ENCODE peak calls at places on chromosomes 7 and 10, in four cellular contexts. V is Panc1, G is endothelial cell, Z is DMS79 treated with DMSO at 0.1 percent for 48 hours. T is an unnamed sample.
A peak's percentile ranks its signal among the peaks of the same experiment; 100 is the strongest.

GRCh38 chr7:32164341-32164996 is 94.3 kb upstream of the PDE1C start:
- DNase-seq in V (no peak), G (no peak), Z (no peak), T (no peak)

GRCh38 chr10:132247943-132248342 is 59.8 kb downstream of the STK32C start:
- DNase-seq in G (no peak), Z (no peak), V (no peak), T (no peak)

GRCh38 chr7:156640949-156641485 is 443 bp downstream of the RNF32 start:
- DNase-seq in V (no peak), Z (peak; percentile 65), G (no peak), T (no peak)

GRCh38 chr7:84924341-84924740 is 262.5 kb downstream of the SEMA3D start:
- DNase-seq in G (no peak), Z (no peak), V (no peak), T (no peak)

GRCh38 chr7:47536705-47537611 is 45.0 kb downstream of the TNS3 start:
- DNase-seq in G (peak; percentile 25), V (no peak), Z (no peak), T (no peak)

GRCh38 chr10:4765428-4765827 is 60.6 kb upstream of the AKR1E2 start:
- DNase-seq in Z (no peak), G (no peak), V (no peak), T (no peak)

GRCh38 chr7:29091121-29091601 is 55.2 kb downstream of the CPVL start:
- DNase-seq in G (no peak), V (no peak), Z (no peak), T (no peak)

GRCh38 chr10:123997486-123998196 is 95.8 kb downstream of the CHST15 start:
- DNase-seq in Z (no peak), V (no peak), G (no peak), T (no peak)

GRCh38 chr7:93890464-93891068 is at the start of gene TFPI2:
- DNase-seq in G (peak; percentile 38), Z (no peak), V (no peak), T (peak; percentile 42)

GRCh38 chr10:126380352-126381076 is 7.8 kb downstream of the ADAM12 start:
- DNase-seq in Z (no peak), V (no peak), G (no peak), T (no peak)

GRCh38 chr7:131890191-131890590 is 333.8 kb upstream of the PODXL start:
- DNase-seq in Z (peak; percentile 86), V (no peak), G (no peak), T (no peak)

GRCh38 chr10:79070611-79071534 is 2.1 kb downstream of the ZMIZ1 start:
- DNase-seq in Z (peak; percentile 28), V (no peak), G (peak; percentile 37), T (no peak)

GRCh38 chr10:8331387-8331786 is 276.9 kb downstream of the GATA3 start:
- DNase-seq in V (no peak), G (no peak), Z (no peak), T (no peak)

GRCh38 chr7:80883188-80884025 is 35.4 kb downstream of the SEMA3C start:
- DNase-seq in G (no peak), Z (no peak), V (peak; percentile 97), T (no peak)

GRCh38 chr7:151197932-151198331 is 10.9 kb upstream of the ASB10 start:
- DNase-seq in V (no peak), G (no peak), Z (no peak), T (no peak)

GRCh38 chr10:14014423-14014822 is 316.3 kb downstream of the FRMD4A start:
- DNase-seq in G (no peak), V (no peak), Z (no peak), T (no peak)

GRCh38 chr7:125568799-125569198 is 639.2 kb upstream of the POT1 start:
- DNase-seq in G (no peak), Z (no peak), V (no peak), T (no peak)